ENCODE peak calls at places on chromosomes 12 and 14, in nine cellular contexts. K, G, X, D, E, B, R, C and Q are unnamed samples.

GRCh38 chr14:50061664-50062437 is 54.5 kb downstream of the VCPKMT start:
- DNase-seq in K (no peak), G (peak; percentile 48), X (no peak), D (no peak), E (peak; percentile 62), B (no peak), R (peak; percentile 68), C (no peak), Q (peak; percentile 82)

GRCh38 chr14:21096889-21097615 is 1.4 kb downstream of the ZNF219 start:
- DNase-seq in K (no peak), G (peak; percentile 27), X (no peak), D (no peak), E (no peak), B (no peak), R (no peak), C (no peak), Q (no peak)

GRCh38 chr12:99918003-99918402 is 66.7 kb downstream of the ANKS1B start:
- DNase-seq in K (peak; percentile 32), G (no peak), X (no peak), D (no peak), E (no peak), B (no peak), R (no peak), C (no peak), Q (no peak)

GRCh38 chr12:6072302-6072752 is 52.1 kb downstream of the VWF start:
- DNase-seq in K (peak; percentile 69), G (peak; percentile 63), X (no peak), D (no peak), E (no peak), B (no peak), R (no peak), C (no peak), Q (no peak)

GRCh38 chr12:42603246-42603645 is 13.7 kb upstream of the PRICKLE1 start:
- DNase-seq in K (no peak), G (no peak), X (peak; percentile 41), D (no peak), E (no peak), B (peak; percentile 41), R (no peak), C (no peak), Q (no peak)

GRCh38 chr12:1594045-1594294 is 411 bp downstream of the FBXL14 start:
- DNase-seq in K (peak; percentile 76), G (peak; percentile 80), X (peak; percentile 86), D (no peak), E (peak; percentile 74), B (peak; percentile 76), R (no peak), C (no peak), Q (peak; percentile 76)

GRCh38 chr14:77086017-77086727 is 11.9 kb upstream of the CIPC start:
- DNase-seq in K (no peak), G (peak; percentile 35), X (peak; percentile 62), D (no peak), E (no peak), B (peak; percentile 62), R (no peak), C (no peak), Q (no peak)

GRCh38 chr12:106032141-106032925 is 106.4 kb downstream of the NUAK1 start:
- DNase-seq in K (no peak), G (no peak), X (no peak), D (no peak), E (no peak), B (no peak), R (no peak), C (no peak), Q (no peak)

GRCh38 chr12:9707864-9708808 is 24.8 kb downstream of the CLECL1 start:
- DNase-seq in K (peak; percentile 48), G (peak; percentile 85), X (peak; percentile 22), D (peak; percentile 37), E (peak; percentile 51), B (peak; percentile 72), R (peak; percentile 54), C (no peak), Q (peak; percentile 36)

GRCh38 chr12:94788298-94788697 is 137.9 kb upstream of the TMCC3 start:
- DNase-seq in K (no peak), G (no peak), X (no peak), D (no peak), E (no peak), B (no peak), R (no peak), C (no peak), Q (no peak)

GRCh38 chr12:114319422-114319821 is 86.5 kb downstream of the TBX5 start:
- DNase-seq in K (peak; percentile 33), G (no peak), X (no peak), D (no peak), E (no peak), B (no peak), R (no peak), C (no peak), Q (no peak)

GRCh38 chr14:73783107-73783727 is 68.4 kb upstream of the PTGR2 start:
- DNase-seq in K (no peak), G (peak; percentile 46), X (no peak), D (no peak), E (no peak), B (peak; percentile 96), R (no peak), C (no peak), Q (no peak)
- H3K4me3 ChIP-seq in K (no peak overlapping the region), G (no peak overlapping the region), X (no peak overlapping the region), D (no peak overlapping the region), E (no peak overlapping the region), B (no peak overlapping the region), R (no peak overlapping the region), C (no peak overlapping the region), Q (no peak overlapping the region)

GRCh38 chr14:39179042-39179441 is 4.0 kb downstream of the PNN start:
- DNase-seq in K (no peak), G (no peak), X (no peak), D (no peak), E (no peak), B (no peak), R (no peak), C (no peak), Q (no peak)

GRCh38 chr14:39182770-39183684 is 8.0 kb downstream of the PNN start:
- DNase-seq in K (no peak), G (no peak), X (no peak), D (no peak), E (no peak), B (no peak), R (no peak), C (no peak), Q (no peak)

GRCh38 chr14:39181693-39182047 is 6.6 kb downstream of the PNN start:
- DNase-seq in K (no peak), G (no peak), X (no peak), D (no peak), E (no peak), B (no peak), R (no peak), C (no peak), Q (no peak)

GRCh38 chr14:39181026-39181692 is 6.1 kb downstream of the PNN start:
- DNase-seq in K (no peak), G (no peak), X (no peak), D (no peak), E (no peak), B (no peak), R (no peak), C (no peak), Q (no peak)

DNA sequence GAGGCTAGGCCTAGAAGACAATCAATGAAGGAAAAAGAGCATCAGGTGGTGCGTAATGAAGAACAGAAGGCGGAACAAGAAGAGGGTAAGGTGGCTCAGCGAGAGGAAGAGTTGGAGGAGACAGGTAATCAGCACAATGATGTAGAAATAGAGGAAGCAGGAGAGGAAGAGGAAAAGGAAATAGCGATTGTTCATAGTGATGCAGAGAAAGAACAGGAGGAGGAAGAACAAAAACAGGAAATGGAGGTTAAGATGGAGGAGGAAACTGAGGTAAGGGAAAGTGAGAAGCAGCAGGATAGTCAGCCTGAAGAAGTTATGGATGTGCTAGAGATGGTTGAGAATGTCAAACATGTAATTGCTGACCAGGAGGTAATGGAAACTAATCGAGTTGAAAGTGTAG is 5.5 kb downstream of the PNN start:
- DNase-seq in K (no peak), G (no peak), X (no peak), D (no peak), E (no peak), B (no peak), R (no peak), C (no peak), Q (no peak)
- H3K36me3 ChIP-seq in K (peaks cover 45% of the 10 kb centered on the region), G (peaks cover 93% of the 10 kb centered on the region), X (peaks cover 51% of the 10 kb centered on the region), D (peaks cover 76% of the 10 kb centered on the region), E (peaks cover 48% of the 10 kb centered on the region), B (peaks cover 65% of the 10 kb centered on the region), R (peaks cover 26% of the 10 kb centered on the region), C (peaks cover 85% of the 10 kb centered on the region), Q (peaks cover 92% of the 10 kb centered on the region)

DNA sequence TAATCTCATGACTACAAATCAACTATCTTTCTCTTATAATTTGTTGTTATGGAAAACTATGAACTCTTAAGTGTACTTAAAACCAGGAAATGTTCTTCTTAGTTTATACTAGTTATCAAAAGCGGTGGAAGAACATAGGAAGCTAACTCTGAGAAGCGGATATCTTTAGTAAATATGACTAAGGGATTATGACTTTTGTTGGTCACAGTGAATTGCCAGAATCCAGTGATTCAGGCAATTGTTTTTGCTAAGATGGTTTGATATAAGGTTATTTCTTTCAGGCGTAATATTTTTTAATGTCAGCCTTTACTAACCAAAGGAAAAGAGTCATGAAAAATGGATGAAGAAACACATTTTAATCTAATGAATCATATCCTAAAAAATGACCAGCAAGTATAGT is 473.5 kb downstream of the FOXG1 start:
- DNase-seq in K (no peak), G (peak; percentile 66), X (no peak), D (no peak), E (no peak), B (no peak), R (no peak), C (no peak), Q (no peak)
- H3K4me3 ChIP-seq in K (no peak overlapping the region), G (peak overlapping the region; percentile 46), X (no peak overlapping the region), D (no peak overlapping the region), E (no peak overlapping the region), B (no peak overlapping the region), R (no peak overlapping the region), C (no peak overlapping the region), Q (no peak overlapping the region)

GRCh38 chr12:119681953-119682352 is 14.0 kb downstream of the PRKAB1 start:
- DNase-seq in K (no peak), G (no peak), X (no peak), D (no peak), E (no peak), B (no peak), R (no peak), C (no peak), Q (no peak)

GRCh38 chr12:119679081-119679480 is 11.1 kb downstream of the PRKAB1 start:
- DNase-seq in K (no peak), G (no peak), X (no peak), D (no peak), E (no peak), B (peak; percentile 64), R (no peak), C (no peak), Q (no peak)

GRCh38 chr12:119679490-119679889 is 11.6 kb downstream of the PRKAB1 start:
- DNase-seq in K (no peak), G (no peak), X (no peak), D (no peak), E (no peak), B (no peak), R (no peak), C (no peak), Q (no peak)

GRCh38 chr12:119682635-119683340 is 14.9 kb downstream of the PRKAB1 start:
- DNase-seq in K (no peak), G (no peak), X (no peak), D (no peak), E (no peak), B (no peak), R (no peak), C (no peak), Q (no peak)

DNA sequence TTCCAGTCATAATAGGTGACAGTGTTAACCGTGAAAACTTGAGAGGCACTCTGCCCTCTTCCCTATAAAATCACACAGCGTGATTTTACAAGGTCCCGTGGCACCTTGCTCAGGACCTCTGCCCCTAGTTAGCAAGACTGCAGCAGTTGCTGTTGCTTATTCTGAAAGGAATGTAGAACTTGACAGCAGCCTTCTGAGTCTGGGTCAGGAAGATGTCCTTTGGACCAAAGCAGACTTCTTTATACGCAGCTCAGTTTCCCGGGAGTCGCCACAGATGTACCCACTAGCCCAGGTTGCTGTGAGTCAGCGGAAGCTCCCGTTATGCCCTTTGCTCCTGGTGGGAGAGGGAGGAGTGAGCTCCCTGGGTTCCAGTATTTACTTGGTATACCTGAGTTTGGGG is 13.2 kb downstream of the PRKAB1 start:
- DNase-seq in K (no peak), G (no peak), X (no peak), D (no peak), E (no peak), B (no peak), R (no peak), C (no peak), Q (no peak)
- H3K36me3 ChIP-seq in K (peaks cover 28% of the 10 kb centered on the region), G (peaks cover 61% of the 10 kb centered on the region), X (peaks cover 37% of the 10 kb centered on the region), D (peaks cover 38% of the 10 kb centered on the region), E (peaks cover 33% of the 10 kb centered on the region), B (peaks cover 10% of the 10 kb centered on the region), R (peaks cover 35% of the 10 kb centered on the region), C (peaks cover 61% of the 10 kb centered on the region), Q (peaks cover 49% of the 10 kb centered on the region)